ENCODE peak calls at places on chromosomes 5 and 9, in four cellular contexts. K is HepG2, G is upper lobe of left lung, X is HCT116. O is an unnamed sample.

GRCh38 chr5:110478899-110479298 is 247.6 kb downstream of the TMEM232 start:
- ATAC-seq in G (no peak), K (no peak), X (no peak), O (no peak)

GRCh38 chr9:134136997-134137302 is 1.1 kb downstream of the WDR5 start:
- ATAC-seq in K (no peak), G (no peak), X (no peak), O (no peak)

GRCh38 chr5:51194626-51195025 is 188.6 kb upstream of the ISL1 start:
- ATAC-seq in X (no peak), K (no peak), G (no peak), O (no peak)

GRCh38 chr5:40681351-40682311 is 1.9 kb downstream of the PTGER4 start:
- ATAC-seq in X (no peak), K (no peak), G (no peak), O (no peak)

GRCh38 chr5:179901915-179902762 is 5.6 kb downstream of the TBC1D9B start:
- ATAC-seq in G (no peak), K (no peak), X (no peak), O (no peak)

GRCh38 chr5:75660678-75661465 is 49.6 kb downstream of the ANKDD1B start:
- ATAC-seq in K (no peak), X (no peak), G (no peak), O (no peak)

GRCh38 chr5:171392585-171393159 is 5.0 kb downstream of the NPM1 start:
- ATAC-seq in K (no peak), X (no peak), G (no peak), O (no peak)

GRCh38 chr5:53335115-53335514 is 145.3 kb upstream of the FST start:
- ATAC-seq in G (no peak), K (peak; percentile 89), X (peak; percentile 73), O (no peak)

GRCh38 chr5:66675369-66675768 is 79.2 kb downstream of the MAST4 start:
- ATAC-seq in K (no peak), X (no peak), G (no peak), O (no peak)

GRCh38 chr9:82532504-82532903 is 530.4 kb downstream of the RASEF start:
- ATAC-seq in G (no peak), X (no peak), K (peak; percentile 46), O (no peak)

GRCh38 chr9:125355601-125356000 is 94.0 kb downstream of the GAPVD1 start:
- ATAC-seq in K (no peak), G (no peak), X (no peak), O (no peak)

GRCh38 chr9:109875495-109875894 is 95.5 kb downstream of the PALM2AKAP2 start:
- ATAC-seq in X (no peak), K (no peak), G (no peak), O (no peak)

GRCh38 chr9:95552814-95553546 is 36.2 kb upstream of the PTCH1 start:
- ATAC-seq in X (no peak), G (no peak), K (no peak), O (peak; percentile 65)

GRCh38 chr5:168408561-168409321 is 77.5 kb upstream of the RARS1 start:
- ATAC-seq in G (no peak), X (no peak), K (no peak), O (no peak)

GRCh38 chr5:137802282-137803210 is 48.4 kb upstream of the HNRNPA0 start:
- ATAC-seq in K (no peak), X (no peak), G (no peak), O (no peak)

GRCh38 chr9:89278997-89279739 is 31.8 kb upstream of the CKS2 start:
- ATAC-seq in X (peak; percentile 67), G (peak; percentile 70), K (peak; percentile 59), O (no peak)

GRCh38 chr5:147065071-147065470 is 169.8 kb upstream of the STK32A start:
- ATAC-seq in K (no peak), G (no peak), X (no peak), O (no peak)

GRCh38 chr9:110329676-110330235 is 7.9 kb downstream of the TXNDC8 start:
- ATAC-seq in G (no peak), K (no peak), X (no peak), O (no peak)

GRCh38 chr5:119397518-119398380 is 41.9 kb downstream of the TNFAIP8 start:
- ATAC-seq in G (no peak), K (no peak), X (no peak), O (no peak)

GRCh38 chr5:103565711-103566110 is 3.1 kb upstream of the NUDT12 start:
- ATAC-seq in G (no peak), X (no peak), K (no peak), O (no peak)

GRCh38 chr5:103561670-103562069 is 919 bp downstream of the NUDT12 start:
- ATAC-seq in G (no peak), X (peak; percentile 53), K (peak; percentile 64), O (no peak)

GRCh38 chr5:103562084-103562452 is 521 bp downstream of the NUDT12 start:
- ATAC-seq in K (peak; percentile 44), G (peak; percentile 41), X (peak; percentile 48), O (peak; percentile 21)

GRCh38 chr5:103560826-103561225 is 1.8 kb downstream of the NUDT12 start:
- ATAC-seq in G (no peak), K (no peak), X (no peak), O (no peak)

DNA sequence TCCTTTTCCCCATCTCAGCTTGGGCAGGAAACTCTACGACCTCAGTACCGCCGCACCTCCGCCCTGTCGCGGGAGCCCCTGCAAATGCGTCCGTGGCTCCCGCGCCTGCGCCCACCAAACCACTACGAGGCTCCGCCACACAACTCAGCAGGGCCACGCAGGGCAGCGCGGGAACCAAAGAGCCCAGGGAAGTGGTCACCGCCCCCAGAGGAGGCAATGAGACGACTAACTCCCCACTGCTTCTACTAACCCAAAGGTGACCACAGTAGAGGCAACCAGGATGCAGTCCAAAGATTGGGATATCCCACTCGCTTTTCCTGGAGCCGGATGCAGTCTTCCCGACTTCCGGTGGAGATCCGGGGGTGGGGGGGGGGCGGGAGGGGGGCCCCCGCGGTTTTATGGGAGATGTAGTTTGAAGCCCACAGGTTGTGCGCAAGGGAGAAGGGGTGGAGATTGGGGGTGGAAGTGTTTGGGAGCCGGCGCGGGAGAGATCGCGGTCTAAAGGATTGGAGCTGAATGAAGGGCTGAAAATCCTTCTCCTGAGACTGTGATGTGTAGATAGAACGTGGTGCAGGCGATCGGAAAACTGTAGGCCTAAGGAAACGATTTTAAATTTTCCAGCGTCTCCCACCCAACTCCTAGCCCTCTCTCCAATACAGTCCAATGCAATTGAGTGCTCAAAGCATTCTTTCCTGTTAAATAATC is at the start of gene NUDT12:
- ATAC-seq in G (peak; percentile 89), X (peak; percentile 91), K (peak; percentile 97), O (peak; percentile 92)
- TF ChIP-seq POLR2AphosphoS5 in G (peak; percentile 55), X (peak; percentile 81), K (peak; percentile 73), O (peak; percentile 45)

GRCh38 chr5:154477382-154478223 is 424 bp downstream of the HAND1 start:
- ATAC-seq in G (no peak), X (peak; percentile 30), K (peak; percentile 52), O (peak; percentile 35)

GRCh38 chr5:154478752-154479159 is 729 bp upstream of the HAND1 start:
- ATAC-seq in X (no peak), K (no peak), G (no peak), O (no peak)

GRCh38 chr5:154479160-154479943 is 1.3 kb upstream of the HAND1 start:
- ATAC-seq in K (no peak), G (no peak), X (no peak), O (no peak)

GRCh38 chr5:154476343-154477213 is 1.4 kb downstream of the HAND1 start:
- ATAC-seq in X (no peak), K (no peak), G (no peak), O (no peak)

GRCh38 chr5:154478224-154478565 is at the start of gene HAND1:
- ATAC-seq in G (no peak), X (peak; percentile 93), K (peak; percentile 66), O (peak; percentile 36)
- H3K4me3 ChIP-seq in G (peak within 1 kb of the TSS; percentile 7), X (no peak within 1 kb of the TSS), K (peak within 1 kb of the TSS; percentile 52), O (peak within 1 kb of the TSS; percentile 38)

GRCh38 chr9:78029601-78030552 is 1.7 kb downstream of the GNAQ start:
- ATAC-seq in G (peak; percentile 35), K (peak; percentile 55), X (no peak), O (no peak)

GRCh38 chr9:78028926-78029325 is 2.7 kb downstream of the GNAQ start:
- ATAC-seq in X (no peak), G (no peak), K (no peak), O (no peak)

GRCh38 chr9:78031826-78032598 is 401 bp upstream of the GNAQ start:
- ATAC-seq in X (peak; percentile 80), K (peak; percentile 69), G (peak; percentile 95), O (peak; percentile 93)

GRCh38 chr9:78031271-78031825 is at the start of gene GNAQ:
- ATAC-seq in G (no peak), X (peak; percentile 46), K (peak; percentile 44), O (peak; percentile 42)

DNA sequence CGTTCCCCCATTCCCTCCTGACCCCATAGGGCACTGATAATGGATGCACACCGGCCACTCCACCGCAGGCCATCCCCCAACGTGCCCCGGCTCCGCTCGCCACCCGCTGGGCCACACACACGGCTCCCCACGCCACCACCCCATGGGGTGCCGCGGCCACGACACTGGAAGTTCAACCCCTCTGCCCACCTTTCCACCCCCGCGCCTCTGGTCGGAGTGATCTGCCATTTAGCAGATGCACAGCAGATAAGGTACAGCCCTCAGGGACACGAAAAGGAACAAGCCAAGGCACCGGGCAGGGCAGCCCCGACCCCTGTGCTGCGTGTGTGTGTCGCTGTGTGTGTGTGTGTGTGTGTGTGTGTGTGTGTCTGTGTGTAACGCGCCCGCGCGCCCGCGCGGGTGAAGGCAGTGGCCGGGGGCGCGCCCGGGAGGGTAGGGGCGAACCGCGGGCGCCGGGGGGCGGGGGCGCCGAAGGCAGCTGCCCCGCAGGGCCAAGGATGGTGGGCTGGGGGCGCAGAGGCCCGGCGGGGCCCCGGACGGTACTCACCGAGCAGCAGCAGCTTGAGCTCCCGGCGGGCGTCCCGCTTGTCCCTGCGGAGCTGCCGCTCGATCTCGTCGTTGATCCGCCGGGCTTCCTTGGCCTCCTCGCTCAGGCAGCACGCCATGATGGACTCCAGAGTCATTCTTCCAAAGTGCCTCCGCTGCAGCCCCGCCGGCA is 899 bp downstream of the GNAQ start:
- ATAC-seq in X (peak; percentile 18), G (peak; percentile 69), K (peak; percentile 52), O (peak; percentile 4)
- H3K4me1 ChIP-seq in X (peaks cover 24% of the 10 kb centered on the region), G (peaks cover 56% of the 10 kb centered on the region), K (peaks cover 53% of the 10 kb centered on the region), O (peaks cover 4% of the 10 kb centered on the region)

GRCh38 chr9:7536310-7536939 is 263.2 kb downstream of the DMAC1 start:
- ATAC-seq in K (peak; percentile 96), X (peak; percentile 94), G (peak; percentile 59), O (no peak)

GRCh38 chr9:7534211-7534935 is 265.2 kb downstream of the DMAC1 start:
- ATAC-seq in K (no peak), X (no peak), G (no peak), O (no peak)

GRCh38 chr9:7533376-7534090 is 266.0 kb downstream of the DMAC1 start:
- ATAC-seq in G (no peak), X (no peak), K (no peak), O (no peak)
- TF ChIP-seq POLR2AphosphoS5 in G (no peak), X (no peak), K (no peak), O (no peak)

DNA sequence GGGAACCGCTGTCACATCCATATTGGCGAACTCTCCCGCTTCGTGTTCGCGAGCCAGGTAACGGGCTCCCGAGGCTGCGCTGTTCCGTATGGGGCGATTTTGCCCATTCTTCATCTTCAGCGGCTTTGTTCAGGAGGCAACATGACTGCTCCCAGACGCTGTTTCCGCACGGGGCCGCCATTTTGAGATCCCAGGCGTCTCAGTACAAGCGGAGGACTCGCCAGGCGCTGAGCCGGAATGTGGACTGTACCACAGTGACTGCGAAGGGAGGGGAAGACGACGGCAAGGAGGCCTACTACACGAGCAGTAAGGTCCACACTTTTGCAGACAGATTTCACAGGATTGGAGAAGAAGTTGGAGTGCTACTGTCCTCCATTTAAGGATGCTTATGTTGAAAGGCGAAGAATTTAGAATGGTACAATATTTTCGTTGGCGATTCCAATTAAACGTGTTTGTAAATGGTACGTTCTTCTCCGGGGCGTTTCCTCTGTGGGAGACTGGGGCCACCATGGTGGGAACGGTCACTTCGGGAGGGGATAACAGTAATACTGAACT is 41.6 kb upstream of the ZNF300 start:
- ATAC-seq in X (no peak), G (peak; percentile 79), K (no peak), O (peak; percentile 98)
- H3K4me3 ChIP-seq in X (no peak overlapping the region), G (peak overlapping the region; percentile 34), K (no peak overlapping the region), O (peak overlapping the region; percentile 69)